ENCODE peak calls at places on chromosomes 6 and 20, in seven cellular contexts. R, K, C, A, S, U and I are unnamed samples.

GRCh38 chr6:88910922-88911778 is 52.3 kb downstream of the RNGTT start:
- DNase-seq in R (no peak), K (no peak), C (no peak), A (no peak), S (no peak), U (no peak), I (no peak)

GRCh38 chr6:6407061-6407723 is 86.7 kb upstream of the F13A1 start:
- DNase-seq in R (no peak), K (peak; percentile 97), C (no peak), A (no peak), S (no peak), U (no peak), I (no peak)

GRCh38 chr6:34531580-34532201 is 24.4 kb downstream of the SPDEF start:
- DNase-seq in R (peak; percentile 57), K (peak; percentile 17), C (peak; percentile 19), A (no peak), S (peak; percentile 80), U (no peak), I (peak; percentile 100)

GRCh38 chr6:121592955-121593665 is 157.7 kb downstream of the GJA1 start:
- DNase-seq in R (no peak), K (no peak), C (no peak), A (no peak), S (no peak), U (peak; percentile 10), I (peak; percentile 28)

GRCh38 chr6:30075094-30075986 is at the start of gene RNF39:
- DNase-seq in R (peak; percentile 62), K (no peak), C (no peak), A (peak; percentile 55), S (peak; percentile 91), U (peak; percentile 60), I (peak; percentile 74)

GRCh38 chr6:61887425-61887824 is 398.6 kb downstream of the KHDRBS2 start:
- DNase-seq in R (no peak), K (no peak), C (no peak), A (no peak), S (no peak), U (no peak), I (no peak)

GRCh38 chr6:34341481-34341971 is 50.9 kb downstream of the NUDT3 start:
- DNase-seq in R (no peak), K (no peak), C (no peak), A (no peak), S (no peak), U (no peak), I (no peak)

GRCh38 chr6:5866547-5867051 is 140.1 kb downstream of the NRN1 start:
- DNase-seq in R (no peak), K (no peak), C (no peak), A (peak; percentile 55), S (no peak), U (no peak), I (no peak)

GRCh38 chr6:84582997-84583396 is 181.4 kb downstream of the TBX18 start:
- DNase-seq in R (no peak), K (no peak), C (no peak), A (no peak), S (no peak), U (no peak), I (no peak)

GRCh38 chr20:51926670-51927305 is 124.5 kb upstream of the SALL4 start:
- DNase-seq in R (no peak), K (no peak), C (no peak), A (no peak), S (no peak), U (no peak), I (no peak)

GRCh38 chr20:45752747-45753146 is 30.6 kb downstream of the SPINT4 start:
- DNase-seq in R (no peak), K (peak; percentile 13), C (no peak), A (no peak), S (no peak), U (no peak), I (no peak)

GRCh38 chr6:87407531-87407895 is 259 bp upstream of the CFAP206 start:
- DNase-seq in R (no peak), K (no peak), C (peak; percentile 12), A (no peak), S (no peak), U (no peak), I (no peak)

GRCh38 chr6:166551797-166552495 is 34.5 kb downstream of the RAMACL start:
- DNase-seq in R (no peak), K (no peak), C (no peak), A (no peak), S (no peak), U (no peak), I (no peak)

GRCh38 chr6:70398783-70399730 is 14.3 kb upstream of the FAM135A start:
- DNase-seq in R (peak; percentile 53), K (no peak), C (peak; percentile 97), A (peak; percentile 96), S (no peak), U (no peak), I (peak; percentile 38)

GRCh38 chr6:119172813-119173212 is 94.3 kb upstream of the FAM184A start:
- DNase-seq in R (no peak), K (no peak), C (peak; percentile 34), A (peak; percentile 67), S (no peak), U (no peak), I (no peak)

GRCh38 chr6:139732451-139732850 is 358.0 kb upstream of the CITED2 start:
- DNase-seq in R (no peak), K (no peak), C (peak; percentile 18), A (no peak), S (no peak), U (no peak), I (no peak)

GRCh38 chr6:141335476-141335875 is 797.2 kb upstream of the GJE1 start:
- DNase-seq in R (no peak), K (no peak), C (no peak), A (no peak), S (no peak), U (no peak), I (no peak)

GRCh38 chr6:467111-467510 is 75.6 kb downstream of the IRF4 start:
- DNase-seq in R (no peak), K (no peak), C (no peak), A (no peak), S (no peak), U (no peak), I (no peak)

GRCh38 chr6:2086328-2087008 is 158.9 kb downstream of the GMDS start:
- DNase-seq in R (no peak), K (no peak), C (no peak), A (no peak), S (no peak), U (no peak), I (no peak)

GRCh38 chr6:80331522-80331921 is 225.1 kb downstream of the BCKDHB start:
- DNase-seq in R (no peak), K (no peak), C (no peak), A (no peak), S (no peak), U (no peak), I (no peak)

GRCh38 chr6:100806280-100806679 is 74.8 kb downstream of the ASCC3 start:
- DNase-seq in R (no peak), K (no peak), C (no peak), A (no peak), S (no peak), U (no peak), I (no peak)

GRCh38 chr20:47287609-47288144 is 68.8 kb downstream of the ZMYND8 start:
- DNase-seq in R (no peak), K (no peak), C (no peak), A (no peak), S (no peak), U (no peak), I (no peak)

GRCh38 chr6:106519460-106520394 is 109.6 kb downstream of the RTN4IP1 start:
- DNase-seq in R (peak; percentile 53), K (peak; percentile 89), C (peak; percentile 42), A (no peak), S (no peak), U (no peak), I (no peak)

GRCh38 chr6:163355471-163355991 is 59.0 kb upstream of the QKI start:
- DNase-seq in R (no peak), K (no peak), C (no peak), A (peak; percentile 15), S (no peak), U (peak; percentile 36), I (no peak)

GRCh38 chr20:2756056-2756611 is 44.3 kb downstream of the CPXM1 start:
- DNase-seq in R (peak; percentile 60), K (no peak), C (peak; percentile 19), A (peak; percentile 64), S (peak; percentile 68), U (peak; percentile 85), I (peak; percentile 73)

GRCh38 chr20:58523072-58523681 is 8.0 kb upstream of the APCDD1L start:
- DNase-seq in R (no peak), K (no peak), C (no peak), A (no peak), S (no peak), U (peak; percentile 66), I (no peak)

GRCh38 chr20:8787090-8787489 is 281.8 kb upstream of the PLCB4 start:
- DNase-seq in R (no peak), K (no peak), C (no peak), A (no peak), S (no peak), U (no peak), I (no peak)

GRCh38 chr20:54645445-54646155 is 170.2 kb downstream of the DOK5 start:
- DNase-seq in R (no peak), K (no peak), C (no peak), A (no peak), S (no peak), U (no peak), I (no peak)

GRCh38 chr6:44012078-44012493 is 115.2 kb downstream of the MRPL14 start:
- DNase-seq in R (no peak), K (no peak), C (no peak), A (no peak), S (no peak), U (no peak), I (no peak)

GRCh38 chr20:18727032-18727508 is 86.5 kb upstream of the SCP2D1 start:
- DNase-seq in R (no peak), K (no peak), C (no peak), A (no peak), S (no peak), U (no peak), I (no peak)
- TF ChIP-seq JUND in R (no peak), K (no peak), C (no peak), A (no peak), S (no peak), U (no peak), I (no peak)

DNA sequence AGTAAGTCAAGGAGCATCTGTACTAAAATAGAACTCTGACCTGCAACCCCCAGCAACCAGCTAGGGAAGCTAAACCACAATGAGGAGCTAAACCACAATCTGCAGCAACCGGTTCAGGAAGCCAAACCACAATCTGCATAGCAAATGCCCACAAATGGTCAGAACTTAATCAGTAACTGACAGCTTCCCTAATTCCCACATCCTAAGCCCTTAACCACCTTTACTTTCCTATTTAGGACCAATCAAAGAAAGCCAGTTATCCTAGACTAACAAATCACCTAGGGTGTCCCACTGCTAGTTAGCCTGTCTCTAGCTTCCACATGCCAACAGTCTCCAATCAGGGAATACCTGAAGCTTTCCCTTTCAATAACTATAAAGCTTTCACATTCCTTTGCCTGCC is 424.6 kb upstream of the PTCHD4 start:
- DNase-seq in R (no peak), K (no peak), C (no peak), A (no peak), S (no peak), U (no peak), I (no peak)
- TF ChIP-seq JUND in R (no peak), K (no peak), C (no peak), A (no peak), S (no peak), U (no peak), I (no peak)

GRCh38 chr20:53362736-53363135 is 230.9 kb downstream of the ZNF217 start:
- DNase-seq in R (no peak), K (no peak), C (no peak), A (no peak), S (no peak), U (no peak), I (no peak)
- TF ChIP-seq JUND in R (no peak), K (no peak), C (no peak), A (no peak), S (no peak), U (no peak), I (no peak)

GRCh38 chr6:72218125-72218524 is 331.8 kb downstream of the RIMS1 start:
- DNase-seq in R (peak; percentile 14), K (no peak), C (peak; percentile 3), A (peak; percentile 17), S (peak; percentile 61), U (peak; percentile 55), I (peak; percentile 78)
- TF ChIP-seq JUND in R (no peak), K (no peak), C (no peak), A (no peak), S (no peak), U (no peak), I (no peak)